ENCODE peak calls at places on chromosome 16, in five cellular contexts. One of them, this sample, is unnamed.
A peak's percentile ranks its signal among the peaks of the same experiment; 100 is the strongest.

GRCh38 chr16:16025214-16025968 is 76.0 kb downstream of the ABCC1 start:
- DNase-seq in H1: no peak
- DNase-seq in HepG2: no peak
- DNase-seq in GM12878: no peak
- DNase-seq in HCT116: no peak
- DNase-seq in this sample: peak; percentile 15

GRCh38 chr16:9800180-9800738 is 382.0 kb downstream of the GRIN2A start:
- DNase-seq in HCT116: no peak
- DNase-seq in GM12878: no peak
- DNase-seq in H1: no peak
- DNase-seq in HepG2: no peak
- DNase-seq in this sample: no peak

GRCh38 chr16:89700100-89700648 is 1.3 kb downstream of the SPATA2L start:
- DNase-seq in H1: peak; percentile 98
- DNase-seq in GM12878: peak; percentile 82
- DNase-seq in HepG2: peak; percentile 99
- DNase-seq in HCT116: peak; percentile 100
- DNase-seq in this sample: peak; percentile 91

GRCh38 chr16:58678716-58679115 is 5.9 kb downstream of the SLC38A7 start:
- DNase-seq in HCT116: no peak
- DNase-seq in GM12878: no peak
- DNase-seq in H1: no peak
- DNase-seq in HepG2: no peak
- DNase-seq in this sample: no peak

GRCh38 chr16:30948956-30949654 is at the start of gene ORAI3:
- DNase-seq in H1: no peak
- DNase-seq in GM12878: no peak
- DNase-seq in HCT116: no peak
- DNase-seq in HepG2: no peak
- DNase-seq in this sample: peak; percentile 69

GRCh38 chr16:973366-973765 is 2.6 kb upstream of the LMF1 start:
- DNase-seq in HepG2: no peak
- DNase-seq in H1: no peak
- DNase-seq in HCT116: no peak
- DNase-seq in GM12878: no peak
- DNase-seq in this sample: no peak

GRCh38 chr16:86545927-86546637 is 9.0 kb downstream of the MTHFSD start:
- DNase-seq in HepG2: no peak
- DNase-seq in GM12878: no peak
- DNase-seq in H1: no peak
- DNase-seq in HCT116: no peak
- DNase-seq in this sample: no peak

GRCh38 chr16:58843675-58844074 is 109.6 kb upstream of the GOT2 start:
- DNase-seq in H1: no peak
- DNase-seq in HepG2: peak; percentile 44
- DNase-seq in GM12878: peak; percentile 12
- DNase-seq in HCT116: peak; percentile 3
- DNase-seq in this sample: peak; percentile 15

GRCh38 chr16:73311857-73312723 is 264.2 kb upstream of the ZFHX3 start:
- DNase-seq in HepG2: no peak
- DNase-seq in H1: no peak
- DNase-seq in GM12878: no peak
- DNase-seq in HCT116: no peak
- DNase-seq in this sample: no peak

GRCh38 chr16:59887856-59888255 is 1153.7 kb upstream of the GOT2 start:
- DNase-seq in HepG2: no peak
- DNase-seq in H1: no peak
- DNase-seq in GM12878: no peak
- DNase-seq in HCT116: no peak
- DNase-seq in this sample: no peak

GRCh38 chr16:59339871-59340270 is 605.8 kb upstream of the GOT2 start:
- DNase-seq in HCT116: no peak
- DNase-seq in HepG2: no peak
- DNase-seq in H1: peak; percentile 19
- DNase-seq in GM12878: no peak
- DNase-seq in this sample: no peak

GRCh38 chr16:54066451-54067056 is 220.0 kb downstream of the IRX3 start:
- DNase-seq in HCT116: no peak
- DNase-seq in HepG2: peak; percentile 39
- DNase-seq in GM12878: no peak
- DNase-seq in H1: no peak
- DNase-seq in this sample: no peak

GRCh38 chr16:70553175-70553574 is 29.6 kb downstream of the SF3B3 start:
- DNase-seq in GM12878: no peak
- DNase-seq in HCT116: no peak
- DNase-seq in H1: no peak
- DNase-seq in HepG2: no peak
- DNase-seq in this sample: no peak

GRCh38 chr16:84648595-84649510 is 542 bp downstream of the KLHL36 start:
- DNase-seq in H1: no peak
- DNase-seq in GM12878: no peak
- DNase-seq in HepG2: no peak
- DNase-seq in HCT116: no peak
- DNase-seq in this sample: peak; percentile 66

GRCh38 chr16:55502801-55503366 is 6.0 kb upstream of the LPCAT2 start:
- DNase-seq in HCT116: peak; percentile 40
- DNase-seq in GM12878: no peak
- DNase-seq in H1: no peak
- DNase-seq in HepG2: peak; percentile 79
- DNase-seq in this sample: no peak

GRCh38 chr16:27237229-27238015 is 31.1 kb downstream of the NSMCE1 start:
- DNase-seq in HepG2: no peak
- DNase-seq in GM12878: peak; percentile 82
- DNase-seq in H1: no peak
- DNase-seq in HCT116: no peak
- DNase-seq in this sample: no peak

GRCh38 chr16:89565506-89566372 is 5.3 kb downstream of the RPL13 start:
- DNase-seq in HCT116: peak; percentile 69
- DNase-seq in H1: no peak
- DNase-seq in HepG2: peak; percentile 57
- DNase-seq in GM12878: no peak
- DNase-seq in this sample: peak; percentile 62

GRCh38 chr16:65054457-65054856 is 67.4 kb downstream of the CDH11 start:
- DNase-seq in HepG2: no peak
- DNase-seq in GM12878: no peak
- DNase-seq in H1: no peak
- DNase-seq in HCT116: no peak
- DNase-seq in this sample: no peak

GRCh38 chr16:54538241-54538640 is 251.7 kb upstream of the IRX3 start:
- DNase-seq in GM12878: no peak
- DNase-seq in H1: no peak
- DNase-seq in HCT116: no peak
- DNase-seq in HepG2: no peak
- DNase-seq in this sample: no peak

GRCh38 chr16:57634171-57634570 is 5.7 kb downstream of the ADGRG1 start:
- DNase-seq in HCT116: no peak
- DNase-seq in H1: no peak
- DNase-seq in HepG2: no peak
- DNase-seq in GM12878: no peak
- DNase-seq in this sample: no peak

GRCh38 chr16:88116121-88116900 is 165.1 kb downstream of the BANP start:
- DNase-seq in GM12878: no peak
- DNase-seq in HCT116: no peak
- DNase-seq in HepG2: no peak
- DNase-seq in H1: no peak
- DNase-seq in this sample: no peak

GRCh38 chr16:31455601-31456314 is 3.5 kb upstream of the ARMC5 start:
- DNase-seq in HCT116: no peak
- DNase-seq in GM12878: no peak
- DNase-seq in H1: no peak
- DNase-seq in HepG2: no peak
- DNase-seq in this sample: peak; percentile 15

GRCh38 chr16:88770459-88771293 is 14.3 kb downstream of the PIEZO1 start:
- DNase-seq in HepG2: peak; percentile 81
- DNase-seq in H1: peak; percentile 69
- DNase-seq in GM12878: no peak
- DNase-seq in HCT116: peak; percentile 78
- DNase-seq in this sample: peak; percentile 98

GRCh38 chr16:85396879-85397871 is 215.9 kb upstream of the GSE1 start:
- DNase-seq in GM12878: no peak
- DNase-seq in HCT116: no peak
- DNase-seq in HepG2: peak; percentile 49
- DNase-seq in H1: no peak
- DNase-seq in this sample: peak; percentile 81

GRCh38 chr16:22070361-22071351 is 21.7 kb upstream of the VWA3A start:
- DNase-seq in HCT116: no peak
- DNase-seq in GM12878: no peak
- DNase-seq in HepG2: no peak
- DNase-seq in H1: no peak
- DNase-seq in this sample: no peak

GRCh38 chr16:88622125-88622524 is 16.2 kb upstream of the IL17C start:
- DNase-seq in H1: no peak
- DNase-seq in HCT116: no peak
- DNase-seq in GM12878: no peak
- DNase-seq in HepG2: no peak
- DNase-seq in this sample: no peak

GRCh38 chr16:67847064-67847861 is at the start of gene CENPT:
- DNase-seq in GM12878: no peak
- DNase-seq in HCT116: no peak
- DNase-seq in H1: no peak
- DNase-seq in HepG2: peak; percentile 70
- DNase-seq in this sample: peak; percentile 76

GRCh38 chr16:30416047-30416603 is 8.7 kb downstream of the ZNF771 start:
- DNase-seq in H1: no peak
- DNase-seq in HepG2: no peak
- DNase-seq in GM12878: no peak
- DNase-seq in HCT116: no peak
- DNase-seq in this sample: no peak

GRCh38 chr16:67563708-67564468 is 1.6 kb downstream of the CTCF start:
- DNase-seq in HepG2: peak; percentile 58
- DNase-seq in H1: no peak
- DNase-seq in HCT116: no peak
- DNase-seq in GM12878: no peak
- DNase-seq in this sample: peak; percentile 48

DNA sequence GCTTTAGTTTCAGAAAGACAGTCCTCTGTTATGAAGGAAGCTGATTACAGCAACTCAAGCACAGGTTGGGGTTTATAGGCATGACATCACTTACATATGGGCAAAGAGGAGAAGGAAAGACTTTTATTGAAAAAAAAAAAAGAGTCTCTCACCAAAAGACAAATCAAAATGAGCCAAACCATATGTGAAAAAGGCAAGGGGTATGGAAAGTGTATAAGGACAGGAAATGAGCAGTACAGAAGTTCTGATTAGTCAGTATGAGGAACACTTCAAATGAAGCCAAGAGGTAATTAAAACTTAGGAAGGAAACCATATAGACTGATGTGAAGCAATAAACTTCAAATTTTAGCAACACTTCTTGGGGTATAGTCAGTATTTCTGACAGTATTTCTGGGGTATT is 1372.6 kb downstream of the CDH11 start:
- DNase-seq in HepG2: no peak
- DNase-seq in HCT116: no peak
- DNase-seq in H1: no peak
- DNase-seq in GM12878: no peak
- DNase-seq in this sample: no peak
- TF ChIP-seq ATF3 in HepG2: no peak
- TF ChIP-seq ATF3 in HCT116: no peak
- TF ChIP-seq ATF3 in H1: no peak
- TF ChIP-seq ATF3 in GM12878: no peak
- TF ChIP-seq ATF3 in this sample: no peak

DNA sequence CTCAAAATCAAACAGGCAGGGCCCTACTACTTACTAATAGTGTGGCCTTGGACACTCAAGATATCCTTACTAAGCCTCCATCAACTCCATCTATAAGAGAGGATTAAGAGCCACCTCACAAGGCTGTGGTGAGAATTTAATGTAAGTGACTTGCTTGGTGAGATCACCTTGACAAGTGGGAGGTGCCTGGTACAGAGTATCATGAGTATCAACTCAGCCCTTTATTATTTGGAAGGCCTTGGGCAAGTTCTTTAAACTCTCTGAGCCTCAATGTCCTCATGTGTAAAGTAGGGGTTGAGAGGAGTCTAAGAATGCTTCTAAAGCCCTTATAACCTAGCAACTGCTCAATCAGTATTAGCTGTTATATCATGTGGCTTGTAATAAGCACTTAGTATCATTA is 15.0 kb downstream of the THUMPD1 start:
- DNase-seq in H1: no peak
- DNase-seq in HCT116: no peak
- DNase-seq in HepG2: no peak
- DNase-seq in GM12878: no peak
- DNase-seq in this sample: no peak
- TF ChIP-seq YY1 in H1: no peak
- TF ChIP-seq YY1 in HCT116: no peak
- TF ChIP-seq YY1 in HepG2: no peak
- TF ChIP-seq YY1 in GM12878: no peak
- TF ChIP-seq YY1 in this sample: no peak

GRCh38 chr16:24073321-24073720 is 182.8 kb upstream of the CACNG3 start:
- DNase-seq in HCT116: no peak
- DNase-seq in H1: no peak
- DNase-seq in GM12878: no peak
- DNase-seq in HepG2: no peak
- DNase-seq in this sample: no peak
- TF ChIP-seq ATF3 in HCT116: no peak
- TF ChIP-seq ATF3 in H1: no peak
- TF ChIP-seq ATF3 in GM12878: no peak
- TF ChIP-seq ATF3 in HepG2: no peak
- TF ChIP-seq ATF3 in this sample: no peak

GRCh38 chr16:68885321-68885720 is 42.0 kb downstream of the TANGO6 start:
- DNase-seq in HepG2: no peak
- DNase-seq in HCT116: no peak
- DNase-seq in GM12878: no peak
- DNase-seq in H1: no peak
- DNase-seq in this sample: no peak
- TF ChIP-seq YY1 in HepG2: no peak
- TF ChIP-seq YY1 in HCT116: no peak
- TF ChIP-seq YY1 in GM12878: no peak
- TF ChIP-seq YY1 in H1: no peak
- TF ChIP-seq YY1 in this sample: no peak

DNA sequence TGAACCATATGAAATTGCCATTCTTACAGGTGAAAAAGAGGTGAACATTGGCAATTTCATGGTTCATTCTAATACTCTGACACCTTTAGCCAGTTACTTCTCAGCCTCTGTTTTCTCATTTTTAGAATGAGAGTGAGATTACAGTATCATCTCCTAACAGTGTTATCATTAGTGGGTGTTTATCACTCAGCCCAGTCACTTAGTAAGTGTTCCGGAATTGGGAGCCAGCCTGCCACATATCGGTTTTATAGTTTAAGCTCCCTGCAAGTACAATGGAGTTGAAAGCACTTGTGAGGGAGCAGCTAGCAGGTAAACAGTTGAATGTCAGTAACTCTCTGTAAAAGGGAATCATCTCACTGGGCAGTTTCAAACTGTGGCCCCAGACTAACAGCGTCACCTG is 583.1 kb upstream of the HSBP1 start:
- DNase-seq in GM12878: no peak
- DNase-seq in HCT116: no peak
- DNase-seq in HepG2: no peak
- DNase-seq in H1: no peak
- DNase-seq in this sample: no peak
- TF ChIP-seq ATF3 in GM12878: no peak
- TF ChIP-seq ATF3 in HCT116: no peak
- TF ChIP-seq ATF3 in HepG2: no peak
- TF ChIP-seq ATF3 in H1: no peak
- TF ChIP-seq ATF3 in this sample: no peak